ENCODE peak calls at places on chromosomes 7 and 10, in five cellular contexts. J, G, M, Q and Y are unnamed samples.

GRCh38 chr10:29078919-29079318 is 210.0 kb upstream of the LYZL1 start:
- ATAC-seq in M (no peak), G (no peak), Q (no peak), J (no peak), Y (no peak)

GRCh38 chr10:80182986-80183385 is 22.4 kb downstream of the ANXA11 start:
- ATAC-seq in J (no peak), G (no peak), Q (no peak), M (no peak), Y (no peak)

GRCh38 chr7:31882187-31882586 is 188.0 kb downstream of the PDE1C start:
- ATAC-seq in M (no peak), J (no peak), G (no peak), Q (no peak), Y (no peak)

GRCh38 chr10:45427305-45427955 is 53.4 kb downstream of the ALOX5 start:
- ATAC-seq in G (no peak), M (no peak), J (no peak), Q (no peak), Y (no peak)

GRCh38 chr7:10588084-10588483 is 385.6 kb upstream of the PHF14 start:
- ATAC-seq in M (no peak), J (no peak), Q (no peak), G (no peak), Y (no peak)

GRCh38 chr7:51141451-51141971 is 175.1 kb downstream of the COBL start:
- ATAC-seq in Q (no peak), M (peak), G (peak), J (no peak), Y (peak)

GRCh38 chr7:103988468-103989199 is 824 bp downstream of the RELN start:
- ATAC-seq in G (no peak), M (no peak), J (no peak), Q (no peak), Y (no peak)

GRCh38 chr10:73920084-73920483 is 9.2 kb downstream of the PLAU start:
- ATAC-seq in J (peak), M (no peak), Q (peak), G (no peak), Y (peak)

GRCh38 chr10:68346774-68347173 is 14.0 kb upstream of the PBLD start:
- ATAC-seq in M (no peak), J (no peak), Q (no peak), G (no peak), Y (no peak)

GRCh38 chr10:132659206-132660091 is 121.9 kb downstream of the INPP5A start:
- ATAC-seq in J (no peak), Q (no peak), M (no peak), G (no peak), Y (no peak)

GRCh38 chr7:21566094-21566493 is 23.3 kb downstream of the DNAH11 start:
- ATAC-seq in J (no peak), M (no peak), Q (no peak), G (no peak), Y (no peak)

GRCh38 chr7:38615665-38616064 is 15.5 kb downstream of the AMPH start:
- ATAC-seq in M (no peak), J (no peak), G (no peak), Q (no peak), Y (no peak)

GRCh38 chr7:112572669-112573301 is 92.0 kb downstream of the LSMEM1 start:
- ATAC-seq in G (no peak), M (no peak), J (peak), Q (no peak), Y (peak)

GRCh38 chr10:19817251-19818046 is 1.2 kb downstream of the PLXDC2 start:
- ATAC-seq in M (no peak), J (peak), G (peak), Q (peak), Y (peak)

GRCh38 chr7:156334636-156335035 is 305.9 kb upstream of the RNF32 start:
- ATAC-seq in J (no peak), M (peak), Q (no peak), G (no peak), Y (peak)

GRCh38 chr10:2933924-2934323 is 133.4 kb upstream of the PFKP start:
- ATAC-seq in M (no peak), Q (no peak), J (no peak), G (no peak), Y (no peak)

GRCh38 chr7:95586951-95587301 is 9.4 kb downstream of the PDK4 start:
- ATAC-seq in M (no peak), Q (no peak), J (no peak), G (no peak), Y (no peak)

GRCh38 chr10:21907436-21907835 is 96.1 kb downstream of the DNAJC1 start:
- ATAC-seq in Q (no peak), G (no peak), J (peak), M (no peak), Y (no peak)